ENCODE peak calls at places on chromosomes 16 and 17, in seven cellular contexts. J, Y, C, L, I, D and T are unnamed samples.

GRCh38 chr17:17236295-17237025 is 508 bp downstream of the FLCN start:
- DNase-seq in Y (no peak), J (no peak), I (no peak), L (peak; percentile 34), C (no peak), D (no peak), T (no peak)

GRCh38 chr17:2789700-2790099 is 6.5 kb upstream of the RAP1GAP2 start:
- DNase-seq in C (no peak), Y (no peak), D (no peak), L (no peak), I (no peak), J (no peak), T (no peak)

GRCh38 chr16:24036614-24037013 is 200.8 kb downstream of the PRKCB start:
- DNase-seq in J (peak; percentile 51), L (peak; percentile 49), I (no peak), D (no peak), Y (peak; percentile 59), C (no peak), T (no peak)

GRCh38 chr17:6494239-6494941 is 50.1 kb downstream of the PIMREG start:
- DNase-seq in I (no peak), D (no peak), L (peak; percentile 48), Y (no peak), C (no peak), J (no peak), T (no peak)

GRCh38 chr16:1723450-1724147 is 17.6 kb downstream of the MAPK8IP3 start:
- DNase-seq in I (no peak), Y (no peak), D (no peak), C (no peak), J (peak; percentile 52), L (peak; percentile 54), T (no peak)

GRCh38 chr17:80758793-80759673 is 214.4 kb downstream of the RPTOR start:
- DNase-seq in L (no peak), J (no peak), D (no peak), Y (no peak), C (peak; percentile 49), I (no peak), T (no peak)

GRCh38 chr17:31411707-31412285 is 20.3 kb downstream of the RAB11FIP4 start:
- DNase-seq in J (no peak), I (no peak), L (no peak), Y (no peak), C (no peak), D (no peak), T (no peak)

GRCh38 chr17:1676401-1676800 is 8.3 kb downstream of the PRPF8 start:
- DNase-seq in L (no peak), Y (no peak), I (no peak), D (no peak), J (no peak), C (no peak), T (no peak)

GRCh38 chr16:14302399-14303181 is 231.5 kb downstream of the MRTFB start:
- DNase-seq in J (peak; percentile 67), Y (no peak), D (no peak), L (peak; percentile 13), I (peak; percentile 36), C (no peak), T (no peak)

GRCh38 chr17:49130891-49131290 is 1.7 kb upstream of the B4GALNT2 start:
- DNase-seq in L (no peak), J (no peak), D (no peak), I (no peak), C (no peak), Y (no peak), T (no peak)

GRCh38 chr16:85398050-85398451 is 215.1 kb upstream of the GSE1 start:
- DNase-seq in I (peak; percentile 11), Y (no peak), D (no peak), C (peak; percentile 2), J (no peak), L (no peak), T (no peak)

GRCh38 chr16:8923199-8923598 is 40.5 kb downstream of the USP7 start:
- DNase-seq in Y (no peak), C (no peak), I (no peak), J (no peak), L (no peak), D (no peak), T (no peak)

GRCh38 chr17:74089869-74090464 is 113.5 kb upstream of the RPL38 start:
- DNase-seq in Y (peak; percentile 80), D (no peak), I (no peak), C (no peak), J (peak; percentile 86), L (peak; percentile 69), T (no peak)

DNA sequence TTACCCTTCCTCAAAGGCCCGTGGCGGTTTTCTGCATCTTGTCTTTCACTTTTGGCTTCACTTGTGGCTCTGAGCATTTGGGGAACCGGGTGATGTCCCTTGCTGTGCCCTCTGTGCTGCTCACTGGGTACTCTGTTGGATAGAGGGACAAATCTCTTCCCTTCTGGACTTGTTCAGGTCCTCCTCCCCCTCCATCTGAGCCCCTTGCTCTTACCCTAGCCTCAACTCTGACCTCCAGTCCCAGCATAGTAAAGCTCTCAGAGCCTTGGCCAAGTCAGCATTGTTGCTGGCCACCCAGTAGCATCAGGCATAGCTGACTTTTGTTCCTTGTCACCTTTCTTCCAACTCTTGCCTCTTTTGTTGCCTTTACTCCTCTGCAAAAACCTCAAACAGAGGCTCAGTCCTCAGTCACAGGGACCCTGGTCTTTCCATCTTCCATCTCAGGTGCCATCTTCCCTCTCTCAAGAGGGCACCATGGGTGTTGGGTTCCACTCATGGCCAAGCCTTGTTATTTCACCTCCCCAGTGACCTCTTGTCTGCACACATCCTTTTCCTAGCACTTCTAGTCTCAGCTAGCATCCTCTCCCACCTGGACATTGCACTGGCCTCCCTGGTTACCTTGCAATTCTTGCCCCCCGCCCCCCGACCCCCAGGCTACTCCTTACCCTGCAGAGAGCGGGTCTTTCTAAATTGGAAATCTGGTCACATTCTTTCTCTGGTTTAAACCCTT is 391 bp upstream of the PSMB10 start:
- DNase-seq in Y (no peak), L (peak; percentile 83), D (no peak), I (no peak), J (no peak), C (no peak), T (no peak)
- H3K9me3 ChIP-seq in Y (no peaks in the 10 kb centered on the region), L (no peaks in the 10 kb centered on the region), D (no peaks in the 10 kb centered on the region), I (no peaks in the 10 kb centered on the region), J (no peaks in the 10 kb centered on the region), C (no peaks in the 10 kb centered on the region), T (peaks cover 6% of the 10 kb centered on the region)

GRCh38 chr17:7880076-7880868 is 8.3 kb upstream of the CHD3 start:
- DNase-seq in C (no peak), D (no peak), J (no peak), Y (no peak), I (no peak), L (no peak), T (no peak)
- H3K4me3 ChIP-seq in C (no peak overlapping the region), D (no peak overlapping the region), J (no peak overlapping the region), Y (no peak overlapping the region), I (no peak overlapping the region), L (no peak overlapping the region), T (no peak overlapping the region)

DNA sequence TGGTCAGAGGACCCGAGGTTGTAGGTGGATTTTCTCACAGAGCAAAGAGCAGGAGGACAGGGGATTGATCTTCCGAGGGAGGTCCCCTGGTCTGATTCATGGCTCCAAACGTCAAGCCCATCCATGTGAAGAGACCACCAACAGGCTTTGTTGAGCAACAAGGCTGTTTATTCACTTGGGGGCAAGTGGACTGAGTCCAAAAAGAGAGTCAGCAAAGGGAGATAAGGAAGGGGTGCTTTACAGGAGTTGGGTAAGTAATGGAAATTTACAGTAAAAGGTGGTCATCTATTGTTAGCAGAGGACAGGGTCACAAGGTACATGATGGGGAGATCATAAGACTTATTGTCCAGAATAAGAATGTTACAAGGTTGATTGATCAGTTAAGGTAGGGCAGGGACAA is 2285.8 kb downstream of the TP53TG3F start:
- DNase-seq in J (no peak), I (no peak), Y (no peak), D (no peak), C (no peak), L (no peak), T (no peak)
- H3K9me3 ChIP-seq in J (no peaks in the 10 kb centered on the region), I (no peaks in the 10 kb centered on the region), Y (peaks cover 25% of the 10 kb centered on the region), D (peaks cover 3% of the 10 kb centered on the region), C (peaks cover 7% of the 10 kb centered on the region), L (peaks cover 2% of the 10 kb centered on the region), T (peaks cover 54% of the 10 kb centered on the region)

DNA sequence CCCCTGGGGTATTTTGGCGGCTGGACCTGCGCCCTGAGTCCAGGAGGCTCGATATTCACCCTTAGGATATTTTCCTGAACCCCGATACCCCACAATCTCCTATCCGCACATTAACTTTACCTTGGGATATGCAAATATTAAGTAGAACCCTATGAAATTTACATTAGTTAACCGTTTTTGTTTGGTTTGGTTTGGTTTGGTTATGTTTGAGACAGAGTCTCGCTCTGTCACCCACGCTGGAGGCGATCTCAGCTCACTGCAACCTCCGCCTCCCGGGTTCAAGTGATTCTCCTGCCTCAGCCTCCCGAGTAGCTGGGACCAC is 9.3 kb upstream of the NAGS start:
- DNase-seq in L (no peak), Y (no peak), I (no peak), C (no peak), J (no peak), D (no peak), T (no peak)
- H3K4me3 ChIP-seq in L (no peak overlapping the region), Y (peak overlapping the region; percentile 58), I (no peak overlapping the region), C (no peak overlapping the region), J (peak overlapping the region; percentile 54), D (no peak overlapping the region), T (no peak overlapping the region)

DNA sequence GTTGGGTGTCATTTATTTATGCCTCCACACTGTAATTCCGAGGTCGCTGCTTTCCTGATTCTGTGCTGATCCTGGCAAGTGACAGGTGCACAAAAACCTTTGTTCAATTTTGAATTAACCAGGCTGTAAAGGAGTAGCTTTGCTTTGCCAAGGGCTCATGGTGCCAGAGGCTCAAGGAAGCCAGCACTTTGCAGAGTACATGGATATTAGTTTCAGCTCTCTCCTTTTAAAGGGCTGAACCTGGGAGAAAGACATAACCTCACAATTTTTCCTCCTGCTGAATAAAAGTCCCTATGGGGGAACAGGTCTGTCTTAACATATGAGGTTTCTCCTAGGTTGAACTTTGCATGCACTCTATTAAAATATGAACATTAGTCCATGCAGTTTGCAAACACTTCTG is 227.6 kb upstream of the WSB1 start:
- DNase-seq in L (no peak), Y (no peak), C (no peak), I (no peak), D (no peak), J (no peak), T (no peak)
- H3K9me3 ChIP-seq in L (no peaks in the 10 kb centered on the region), Y (no peaks in the 10 kb centered on the region), C (no peaks in the 10 kb centered on the region), I (no peaks in the 10 kb centered on the region), D (no peaks in the 10 kb centered on the region), J (no peaks in the 10 kb centered on the region), T (peaks cover 4% of the 10 kb centered on the region)

DNA sequence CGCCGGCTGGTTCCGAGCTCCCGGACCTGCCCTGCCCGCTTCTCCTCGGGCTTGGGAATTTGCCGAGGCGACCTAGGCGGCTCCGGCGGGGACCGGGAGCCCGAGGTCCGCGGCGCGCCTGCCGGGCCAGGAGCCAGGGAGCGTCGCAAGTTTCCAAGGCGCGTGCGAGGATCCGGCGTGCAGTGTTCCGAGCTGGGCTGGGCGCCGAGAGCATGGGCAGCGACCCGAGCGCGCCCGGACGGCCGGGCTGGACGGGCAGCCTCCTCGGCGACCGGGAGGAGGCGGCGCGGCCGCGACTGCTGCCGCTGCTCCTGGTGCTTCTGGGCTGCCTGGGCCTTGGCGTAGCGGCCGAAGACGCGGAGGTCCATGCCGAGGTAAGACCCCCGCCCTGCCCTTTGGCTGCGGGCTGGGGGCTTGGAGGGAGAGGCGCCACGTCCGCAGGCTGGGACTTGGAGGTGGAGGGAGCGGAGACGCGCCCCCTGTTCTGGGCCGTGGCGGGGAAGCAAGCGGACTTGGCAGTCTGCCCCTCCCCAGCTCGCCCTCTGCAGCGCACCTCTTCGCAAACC is 668 bp downstream of the MMP15 start:
- DNase-seq in D (no peak), C (peak; percentile 66), I (peak; percentile 64), J (peak; percentile 44), Y (no peak), L (peak; percentile 52), T (no peak)
- H3K4me3 ChIP-seq in D (peak overlapping the region; percentile 60), C (peak overlapping the region; percentile 84), I (peak overlapping the region; percentile 90), J (peak overlapping the region; percentile 61), Y (peak overlapping the region; percentile 95), L (peak overlapping the region; percentile 85), T (peak overlapping the region; percentile 59)